ENCODE peak calls at places on chromosomes 11 and 22, in nine cellular contexts. One of them, this sample, is unnamed.

GRCh38 chr11:46917109-46918086 is 952 bp downstream of the LRP4 start:
- DNase-seq in AG08396: no peak
- DNase-seq in EH: no peak
- DNase-seq in CD8-positive, alpha-beta memory T cell: no peak
- DNase-seq in sciatic nerve: peak; percentile 52
- DNase-seq in activated T-cell treated with anti-CD3 and anti-CD28 coated beads, Interleukin-2, amount 50 U/mL, for 72 hours: no peak
- DNase-seq in substantia nigra: no peak
- DNase-seq in Daoy: no peak
- DNase-seq in body of pancreas: no peak
- DNase-seq in this sample: no peak

GRCh38 chr22:24697671-24698082 is 76.8 kb downstream of the PIWIL3 start:
- DNase-seq in AG08396: no peak
- DNase-seq in EH: no peak
- DNase-seq in CD8-positive, alpha-beta memory T cell: no peak
- DNase-seq in sciatic nerve: no peak
- DNase-seq in activated T-cell treated with anti-CD3 and anti-CD28 coated beads, Interleukin-2, amount 50 U/mL, for 72 hours: no peak
- DNase-seq in substantia nigra: no peak
- DNase-seq in Daoy: no peak
- DNase-seq in body of pancreas: peak; percentile 55
- DNase-seq in this sample: no peak

GRCh38 chr22:20241579-20242392 is 26.3 kb downstream of the RTN4R start:
- DNase-seq in AG08396: no peak
- DNase-seq in EH: no peak
- DNase-seq in CD8-positive, alpha-beta memory T cell: no peak
- DNase-seq in sciatic nerve: no peak
- DNase-seq in activated T-cell treated with anti-CD3 and anti-CD28 coated beads, Interleukin-2, amount 50 U/mL, for 72 hours: no peak
- DNase-seq in substantia nigra: no peak
- DNase-seq in Daoy: no peak
- DNase-seq in body of pancreas: no peak
- DNase-seq in this sample: no peak

GRCh38 chr22:17283423-17283822 is 64.2 kb upstream of the ADA2 start:
- DNase-seq in AG08396: no peak
- DNase-seq in EH: no peak
- DNase-seq in CD8-positive, alpha-beta memory T cell: no peak
- DNase-seq in sciatic nerve: peak; percentile 28
- DNase-seq in activated T-cell treated with anti-CD3 and anti-CD28 coated beads, Interleukin-2, amount 50 U/mL, for 72 hours: no peak
- DNase-seq in substantia nigra: no peak
- DNase-seq in Daoy: no peak
- DNase-seq in body of pancreas: no peak
- DNase-seq in this sample: no peak

GRCh38 chr11:75330279-75330678 is 21.2 kb downstream of the ARRB1 start:
- DNase-seq in AG08396: no peak
- DNase-seq in EH: peak; percentile 15
- DNase-seq in CD8-positive, alpha-beta memory T cell: no peak
- DNase-seq in sciatic nerve: no peak
- DNase-seq in activated T-cell treated with anti-CD3 and anti-CD28 coated beads, Interleukin-2, amount 50 U/mL, for 72 hours: no peak
- DNase-seq in substantia nigra: no peak
- DNase-seq in Daoy: no peak
- DNase-seq in body of pancreas: no peak
- DNase-seq in this sample: no peak

GRCh38 chr22:22694106-22694505 is 49.7 kb downstream of the GGTLC2 start:
- DNase-seq in AG08396: no peak
- DNase-seq in EH: no peak
- DNase-seq in CD8-positive, alpha-beta memory T cell: no peak
- DNase-seq in sciatic nerve: no peak
- DNase-seq in activated T-cell treated with anti-CD3 and anti-CD28 coated beads, Interleukin-2, amount 50 U/mL, for 72 hours: no peak
- DNase-seq in substantia nigra: no peak
- DNase-seq in Daoy: no peak
- DNase-seq in body of pancreas: no peak
- DNase-seq in this sample: no peak

GRCh38 chr11:117075186-117075585 is 23.0 kb downstream of the SIK3 start:
- DNase-seq in AG08396: no peak
- DNase-seq in EH: peak; percentile 57
- DNase-seq in CD8-positive, alpha-beta memory T cell: no peak
- DNase-seq in sciatic nerve: no peak
- DNase-seq in activated T-cell treated with anti-CD3 and anti-CD28 coated beads, Interleukin-2, amount 50 U/mL, for 72 hours: no peak
- DNase-seq in substantia nigra: no peak
- DNase-seq in Daoy: peak; percentile 62
- DNase-seq in body of pancreas: no peak
- DNase-seq in this sample: no peak

GRCh38 chr22:45785458-45785857 is 113.8 kb downstream of the ATXN10 start:
- DNase-seq in AG08396: no peak
- DNase-seq in EH: peak; percentile 26
- DNase-seq in CD8-positive, alpha-beta memory T cell: no peak
- DNase-seq in sciatic nerve: no peak
- DNase-seq in activated T-cell treated with anti-CD3 and anti-CD28 coated beads, Interleukin-2, amount 50 U/mL, for 72 hours: no peak
- DNase-seq in substantia nigra: no peak
- DNase-seq in Daoy: no peak
- DNase-seq in body of pancreas: peak; percentile 61
- DNase-seq in this sample: no peak

GRCh38 chr11:75132080-75132479 is 18.8 kb upstream of the SLCO2B1 start:
- DNase-seq in AG08396: no peak
- DNase-seq in EH: no peak
- DNase-seq in CD8-positive, alpha-beta memory T cell: no peak
- DNase-seq in sciatic nerve: no peak
- DNase-seq in activated T-cell treated with anti-CD3 and anti-CD28 coated beads, Interleukin-2, amount 50 U/mL, for 72 hours: no peak
- DNase-seq in substantia nigra: no peak
- DNase-seq in Daoy: no peak
- DNase-seq in body of pancreas: no peak
- DNase-seq in this sample: no peak

GRCh38 chr11:26030419-26030818 is 301.5 kb upstream of the ANO3 start:
- DNase-seq in AG08396: no peak
- DNase-seq in EH: no peak
- DNase-seq in CD8-positive, alpha-beta memory T cell: no peak
- DNase-seq in sciatic nerve: no peak
- DNase-seq in activated T-cell treated with anti-CD3 and anti-CD28 coated beads, Interleukin-2, amount 50 U/mL, for 72 hours: no peak
- DNase-seq in substantia nigra: no peak
- DNase-seq in Daoy: no peak
- DNase-seq in body of pancreas: no peak
- DNase-seq in this sample: no peak

GRCh38 chr11:95715777-95716241 is 73.8 kb downstream of the FAM76B start:
- DNase-seq in AG08396: no peak
- DNase-seq in EH: no peak
- DNase-seq in CD8-positive, alpha-beta memory T cell: no peak
- DNase-seq in sciatic nerve: no peak
- DNase-seq in activated T-cell treated with anti-CD3 and anti-CD28 coated beads, Interleukin-2, amount 50 U/mL, for 72 hours: peak; percentile 56
- DNase-seq in substantia nigra: no peak
- DNase-seq in Daoy: peak; percentile 80
- DNase-seq in body of pancreas: no peak
- DNase-seq in this sample: no peak

GRCh38 chr22:44860311-44860710 is 107.9 kb downstream of the ARHGAP8 start:
- DNase-seq in AG08396: no peak
- DNase-seq in EH: no peak
- DNase-seq in CD8-positive, alpha-beta memory T cell: no peak
- DNase-seq in sciatic nerve: no peak
- DNase-seq in activated T-cell treated with anti-CD3 and anti-CD28 coated beads, Interleukin-2, amount 50 U/mL, for 72 hours: no peak
- DNase-seq in substantia nigra: no peak
- DNase-seq in Daoy: no peak
- DNase-seq in body of pancreas: no peak
- DNase-seq in this sample: no peak

GRCh38 chr22:26068571-26068970 is 100.7 kb upstream of the SEZ6L start:
- DNase-seq in AG08396: no peak
- DNase-seq in EH: no peak
- DNase-seq in CD8-positive, alpha-beta memory T cell: no peak
- DNase-seq in sciatic nerve: no peak
- DNase-seq in activated T-cell treated with anti-CD3 and anti-CD28 coated beads, Interleukin-2, amount 50 U/mL, for 72 hours: no peak
- DNase-seq in substantia nigra: no peak
- DNase-seq in Daoy: peak; percentile 55
- DNase-seq in body of pancreas: no peak
- DNase-seq in this sample: no peak

GRCh38 chr11:123924027-123924426 is 15.4 kb upstream of the OR4D5 start:
- DNase-seq in AG08396: no peak
- DNase-seq in EH: no peak
- DNase-seq in CD8-positive, alpha-beta memory T cell: no peak
- DNase-seq in sciatic nerve: no peak
- DNase-seq in activated T-cell treated with anti-CD3 and anti-CD28 coated beads, Interleukin-2, amount 50 U/mL, for 72 hours: no peak
- DNase-seq in substantia nigra: no peak
- DNase-seq in Daoy: no peak
- DNase-seq in body of pancreas: no peak
- DNase-seq in this sample: no peak

GRCh38 chr11:62974848-62975522 is 9.8 kb downstream of the SLC22A6 start:
- DNase-seq in AG08396: no peak
- DNase-seq in EH: peak; percentile 16
- DNase-seq in CD8-positive, alpha-beta memory T cell: no peak
- DNase-seq in sciatic nerve: peak; percentile 59
- DNase-seq in activated T-cell treated with anti-CD3 and anti-CD28 coated beads, Interleukin-2, amount 50 U/mL, for 72 hours: peak; percentile 21
- DNase-seq in substantia nigra: no peak
- DNase-seq in Daoy: peak; percentile 72
- DNase-seq in body of pancreas: peak; percentile 72
- DNase-seq in this sample: no peak

GRCh38 chr22:45919504-45920286 is 57.3 kb downstream of the WNT7B start:
- DNase-seq in AG08396: no peak
- DNase-seq in EH: no peak
- DNase-seq in CD8-positive, alpha-beta memory T cell: no peak
- DNase-seq in sciatic nerve: no peak
- DNase-seq in activated T-cell treated with anti-CD3 and anti-CD28 coated beads, Interleukin-2, amount 50 U/mL, for 72 hours: no peak
- DNase-seq in substantia nigra: no peak
- DNase-seq in Daoy: no peak
- DNase-seq in body of pancreas: peak; percentile 63
- DNase-seq in this sample: no peak

GRCh38 chr22:27100789-27101188 is 443.4 kb downstream of the MIAT start:
- DNase-seq in AG08396: peak; percentile 62
- DNase-seq in EH: peak; percentile 64
- DNase-seq in CD8-positive, alpha-beta memory T cell: no peak
- DNase-seq in sciatic nerve: no peak
- DNase-seq in activated T-cell treated with anti-CD3 and anti-CD28 coated beads, Interleukin-2, amount 50 U/mL, for 72 hours: no peak
- DNase-seq in substantia nigra: no peak
- DNase-seq in Daoy: peak; percentile 87
- DNase-seq in body of pancreas: no peak
- DNase-seq in this sample: no peak

GRCh38 chr11:27329867-27330632 is 33.0 kb downstream of the CCDC34 start:
- DNase-seq in AG08396: no peak
- DNase-seq in EH: no peak
- DNase-seq in CD8-positive, alpha-beta memory T cell: no peak
- DNase-seq in sciatic nerve: no peak
- DNase-seq in activated T-cell treated with anti-CD3 and anti-CD28 coated beads, Interleukin-2, amount 50 U/mL, for 72 hours: no peak
- DNase-seq in substantia nigra: no peak
- DNase-seq in Daoy: no peak
- DNase-seq in body of pancreas: no peak
- DNase-seq in this sample: no peak

GRCh38 chr22:47320560-47320959 is 558.1 kb downstream of the TBC1D22A start:
- DNase-seq in AG08396: no peak
- DNase-seq in EH: no peak
- DNase-seq in CD8-positive, alpha-beta memory T cell: no peak
- DNase-seq in sciatic nerve: no peak
- DNase-seq in activated T-cell treated with anti-CD3 and anti-CD28 coated beads, Interleukin-2, amount 50 U/mL, for 72 hours: no peak
- DNase-seq in substantia nigra: no peak
- DNase-seq in Daoy: no peak
- DNase-seq in body of pancreas: no peak
- DNase-seq in this sample: no peak

GRCh38 chr11:41281131-41281742 is 178.2 kb downstream of the LRRC4C start:
- DNase-seq in AG08396: no peak
- DNase-seq in EH: no peak
- DNase-seq in CD8-positive, alpha-beta memory T cell: no peak
- DNase-seq in sciatic nerve: no peak
- DNase-seq in activated T-cell treated with anti-CD3 and anti-CD28 coated beads, Interleukin-2, amount 50 U/mL, for 72 hours: no peak
- DNase-seq in substantia nigra: no peak
- DNase-seq in Daoy: no peak
- DNase-seq in body of pancreas: no peak
- DNase-seq in this sample: no peak

GRCh38 chr11:115919341-115920086 is 415.3 kb upstream of the CADM1 start:
- DNase-seq in AG08396: peak; percentile 28
- DNase-seq in EH: no peak
- DNase-seq in CD8-positive, alpha-beta memory T cell: no peak
- DNase-seq in sciatic nerve: no peak
- DNase-seq in activated T-cell treated with anti-CD3 and anti-CD28 coated beads, Interleukin-2, amount 50 U/mL, for 72 hours: peak; percentile 47
- DNase-seq in substantia nigra: no peak
- DNase-seq in Daoy: peak; percentile 87
- DNase-seq in body of pancreas: peak; percentile 33
- DNase-seq in this sample: no peak

GRCh38 chr22:24510694-24511625 is 15.8 kb downstream of the UPB1 start:
- DNase-seq in AG08396: peak; percentile 24
- DNase-seq in EH: peak; percentile 80
- DNase-seq in CD8-positive, alpha-beta memory T cell: no peak
- DNase-seq in sciatic nerve: no peak
- DNase-seq in activated T-cell treated with anti-CD3 and anti-CD28 coated beads, Interleukin-2, amount 50 U/mL, for 72 hours: no peak
- DNase-seq in substantia nigra: no peak
- DNase-seq in Daoy: peak; percentile 40
- DNase-seq in body of pancreas: peak; percentile 44
- DNase-seq in this sample: no peak

GRCh38 chr11:80239217-80239616 is 798.4 kb upstream of the TENM4 start:
- DNase-seq in AG08396: no peak
- DNase-seq in EH: no peak
- DNase-seq in CD8-positive, alpha-beta memory T cell: no peak
- DNase-seq in sciatic nerve: no peak
- DNase-seq in activated T-cell treated with anti-CD3 and anti-CD28 coated beads, Interleukin-2, amount 50 U/mL, for 72 hours: no peak
- DNase-seq in substantia nigra: no peak
- DNase-seq in Daoy: no peak
- DNase-seq in body of pancreas: no peak
- DNase-seq in this sample: no peak

GRCh38 chr22:46007003-46007847 is 30.3 kb upstream of the WNT7B start:
- DNase-seq in AG08396: peak; percentile 74
- DNase-seq in EH: peak; percentile 89
- DNase-seq in CD8-positive, alpha-beta memory T cell: no peak
- DNase-seq in sciatic nerve: peak; percentile 79
- DNase-seq in activated T-cell treated with anti-CD3 and anti-CD28 coated beads, Interleukin-2, amount 50 U/mL, for 72 hours: peak; percentile 22
- DNase-seq in substantia nigra: no peak
- DNase-seq in Daoy: peak; percentile 96
- DNase-seq in body of pancreas: peak; percentile 75
- DNase-seq in this sample: no peak

GRCh38 chr11:85685131-85685819 is 720 bp downstream of the CCDC89 start:
- DNase-seq in AG08396: peak; percentile 26
- DNase-seq in EH: no peak
- DNase-seq in CD8-positive, alpha-beta memory T cell: no peak
- DNase-seq in sciatic nerve: no peak
- DNase-seq in activated T-cell treated with anti-CD3 and anti-CD28 coated beads, Interleukin-2, amount 50 U/mL, for 72 hours: no peak
- DNase-seq in substantia nigra: no peak
- DNase-seq in Daoy: peak; percentile 9
- DNase-seq in body of pancreas: no peak
- DNase-seq in this sample: no peak

GRCh38 chr11:12430912-12431311 is 53.5 kb downstream of the PARVA start:
- DNase-seq in AG08396: peak; percentile 53
- DNase-seq in EH: peak; percentile 84
- DNase-seq in CD8-positive, alpha-beta memory T cell: no peak
- DNase-seq in sciatic nerve: peak; percentile 80
- DNase-seq in activated T-cell treated with anti-CD3 and anti-CD28 coated beads, Interleukin-2, amount 50 U/mL, for 72 hours: no peak
- DNase-seq in substantia nigra: no peak
- DNase-seq in Daoy: peak; percentile 68
- DNase-seq in body of pancreas: peak; percentile 82
- DNase-seq in this sample: no peak

GRCh38 chr11:77147668-77148321 is 19.7 kb downstream of the MYO7A start:
- DNase-seq in AG08396: no peak
- DNase-seq in EH: no peak
- DNase-seq in CD8-positive, alpha-beta memory T cell: peak; percentile 68
- DNase-seq in sciatic nerve: no peak
- DNase-seq in activated T-cell treated with anti-CD3 and anti-CD28 coated beads, Interleukin-2, amount 50 U/mL, for 72 hours: peak; percentile 52
- DNase-seq in substantia nigra: no peak
- DNase-seq in Daoy: peak; percentile 19
- DNase-seq in body of pancreas: peak; percentile 19
- DNase-seq in this sample: no peak

GRCh38 chr11:8263769-8264410 is at the start of gene LMO1:
- DNase-seq in AG08396: peak; percentile 90
- DNase-seq in EH: peak; percentile 72
- DNase-seq in CD8-positive, alpha-beta memory T cell: peak; percentile 70
- DNase-seq in sciatic nerve: peak; percentile 92
- DNase-seq in activated T-cell treated with anti-CD3 and anti-CD28 coated beads, Interleukin-2, amount 50 U/mL, for 72 hours: peak; percentile 81
- DNase-seq in substantia nigra: peak; percentile 46
- DNase-seq in Daoy: peak; percentile 89
- DNase-seq in body of pancreas: peak; percentile 79
- DNase-seq in this sample: peak; percentile 89

This sample was measured in suprapubic skin.